ENCODE peak calls at places on chromosomes 13 and 19, in four cellular contexts. M is CD8-positive, alpha-beta memory T cell; O is GM04504; Z is Calu3. I is an unnamed sample.

GRCh38 chr13:27379694-27380596 is 44.5 kb upstream of the GTF3A start:
- DNase-seq in O (peak), Z (peak), M (peak), I (no peak)

GRCh38 chr13:99386911-99387788 is 80.0 kb upstream of the GPR183 start:
- DNase-seq in M (peak), Z (peak), O (no peak), I (no peak)

GRCh38 chr19:33413868-33414666 is 40.6 kb downstream of the CEBPG start:
- DNase-seq in M (no peak), Z (no peak), O (no peak), I (no peak)

GRCh38 chr19:511101-511841 is 4.0 kb downstream of the TPGS1 start:
- DNase-seq in O (no peak), M (peak), Z (no peak), I (no peak)

GRCh38 chr13:22369840-22370239 is 699.0 kb downstream of the FGF9 start:
- DNase-seq in O (no peak), Z (no peak), M (no peak), I (no peak)

GRCh38 chr13:108033800-108034707 is 181.3 kb downstream of the LIG4 start:
- DNase-seq in Z (no peak), M (no peak), O (no peak), I (no peak)

GRCh38 chr13:75607447-75607846 is 28.7 kb upstream of the LMO7 start:
- DNase-seq in O (no peak), Z (no peak), M (no peak), I (no peak)

GRCh38 chr13:94595006-94595942 is 678 bp downstream of the TGDS start:
- DNase-seq in M (no peak), O (no peak), Z (no peak), I (no peak)

GRCh38 chr19:35592226-35592625 is 6.3 kb downstream of the PMIS2 start:
- DNase-seq in O (no peak), M (peak), Z (peak), I (peak)

I was measured in AG04450.